ENCODE peak calls at places on chromosome 4, in ten cellular contexts. Z is transverse colon, C is HepG2, U is cardiac muscle cell, M is adrenal gland, P is left ventricle myocardium inferior, O is A673, I is ascending aorta, X is upper lobe of right lung, L is endodermal cell. J is an unnamed sample. For H3K4me1, the result is how much of the 10 kb centered on the place peaks cover.

GRCh38 chr4:139606600-139607301 is 50.7 kb upstream of the SETD7 start:
- DNase-seq in L (no peak), Z (no peak), I (no peak), P (no peak), M (no peak), O (peak), U (peak), X (no peak), C (no peak), J (no peak)

GRCh38 chr4:173748353-173748752 is 218.3 kb upstream of the HAND2 start:
- DNase-seq in I (no peak), P (no peak), M (no peak), X (no peak), C (no peak), O (peak), U (peak), Z (no peak), L (no peak), J (no peak)

GRCh38 chr4:157763490-157763889 is 409.3 kb downstream of the GASK1B start:
- DNase-seq in O (no peak), U (no peak), C (no peak), X (no peak), L (no peak), I (no peak), Z (no peak), P (no peak), M (no peak), J (no peak)

GRCh38 chr4:77852892-77853495 is 9.6 kb upstream of the MRPL1 start:
- DNase-seq in Z (peak), L (no peak), M (no peak), P (no peak), I (no peak), O (no peak), X (no peak), U (no peak), C (no peak), J (no peak)

GRCh38 chr4:156764145-156764544 is 207.5 kb downstream of the PDGFC start:
- DNase-seq in U (peak), P (no peak), X (no peak), Z (no peak), I (no peak), L (no peak), O (peak), M (no peak), C (no peak), J (no peak)

GRCh38 chr4:64479338-64479737 is 70.1 kb upstream of the TECRL start:
- DNase-seq in X (no peak), U (no peak), C (no peak), M (no peak), P (no peak), L (no peak), Z (no peak), I (no peak), O (no peak), J (no peak)

GRCh38 chr4:101418055-101418454 is 70.7 kb upstream of the PPP3CA start:
- DNase-seq in P (no peak), O (no peak), C (no peak), Z (peak), X (no peak), L (no peak), I (no peak), M (no peak), U (peak), J (no peak)

GRCh38 chr4:169225058-169225751 is 45.6 kb downstream of the SH3RF1 start:
- DNase-seq in P (no peak), X (no peak), C (no peak), O (peak), Z (no peak), U (peak), M (no peak), I (no peak), L (no peak), J (no peak)

GRCh38 chr4:66852843-66853242 is 692.5 kb downstream of the CENPC start:
- DNase-seq in M (no peak), I (no peak), O (no peak), P (no peak), U (peak), Z (no peak), C (no peak), L (no peak), X (no peak), J (no peak)

GRCh38 chr4:19319607-19320006 is 932.1 kb upstream of the SLIT2 start:
- DNase-seq in U (no peak), X (no peak), O (no peak), P (no peak), I (no peak), C (no peak), M (no peak), L (no peak), Z (no peak), J (no peak)

GRCh38 chr4:37615720-37616063 is 70.5 kb downstream of the RELL1 start:
- DNase-seq in M (no peak), O (peak), U (no peak), Z (no peak), X (no peak), L (no peak), C (no peak), I (no peak), P (no peak), J (no peak)

GRCh38 chr4:105845559-105845958 is 49.7 kb upstream of the NPNT start:
- DNase-seq in X (no peak), I (no peak), O (peak), C (no peak), Z (no peak), M (no peak), P (no peak), L (no peak), U (no peak), J (no peak)

GRCh38 chr4:40333921-40334352 is 1.2 kb upstream of the CHRNA9 start:
- DNase-seq in U (peak), I (no peak), L (no peak), Z (no peak), O (peak), X (no peak), M (peak), P (no peak), C (no peak), J (no peak)

GRCh38 chr4:151427268-151427667 is 18.3 kb downstream of the FHIP1A start:
- DNase-seq in O (no peak), X (no peak), Z (no peak), M (no peak), I (no peak), L (no peak), C (no peak), P (no peak), U (no peak), J (no peak)

GRCh38 chr4:153143527-153144348 is 60.5 kb upstream of the TRIM2 start:
- DNase-seq in U (peak), O (peak), X (no peak), L (no peak), C (no peak), Z (peak), M (no peak), P (no peak), I (no peak), J (peak)
- H3K4me3 ChIP-seq in U (no peak), O (peak), X (no peak), L (no peak), C (no peak), Z (no peak), M (no peak), P (no peak), I (no peak), J (no peak)

GRCh38 chr4:121783210-121783609 is 17.9 kb upstream of the EXOSC9 start:
- DNase-seq in P (no peak), C (no peak), I (no peak), L (no peak), Z (no peak), M (no peak), X (no peak), O (no peak), U (no peak), J (no peak)
- H3K4me1 ChIP-seq in P (under half), C (under half), I (under half), L (under half), Z (under half), M (under half), X (under half), O (under half), U (under half), J (under half)

DNA sequence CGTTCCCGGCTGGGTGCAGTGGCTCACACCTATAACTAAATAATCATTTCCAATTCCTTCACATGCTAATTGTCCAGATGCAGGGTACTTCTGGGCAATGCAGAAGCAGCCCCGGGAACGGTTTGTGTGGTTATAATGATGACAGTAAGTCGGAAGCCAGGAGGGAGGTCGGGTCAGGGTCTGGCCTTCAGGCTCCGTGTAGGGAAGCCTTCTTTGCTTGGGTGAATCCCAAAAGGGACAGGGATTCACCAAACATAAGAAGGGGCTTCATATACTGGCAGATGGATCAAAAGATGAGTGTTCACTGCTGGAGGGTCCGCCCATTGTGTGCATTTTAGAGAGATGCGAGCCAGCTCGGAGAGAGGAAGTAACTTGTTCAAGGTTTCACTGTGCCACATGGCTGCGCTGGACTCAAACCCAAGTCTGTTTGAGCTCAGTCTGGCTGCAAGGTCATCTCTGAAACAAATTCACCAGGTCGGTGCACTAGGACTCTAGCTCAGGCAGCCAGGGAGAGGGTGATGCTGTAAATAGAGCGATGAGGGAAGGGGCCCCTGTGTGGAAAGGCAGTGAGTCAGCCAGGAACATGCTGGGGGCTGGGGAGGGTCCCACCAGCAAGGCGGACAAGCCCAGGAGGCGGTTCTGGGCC is 4.8 kb upstream of the KIAA0232 start:
- DNase-seq in L (no peak), P (no peak), M (peak), U (peak), O (no peak), Z (peak), C (peak), X (no peak), I (peak), J (no peak)
- TF ChIP-seq CTCF in L (no peak), P (no peak), M (no peak), U (no peak), O (no peak), Z (no peak), C (peak), X (no peak), I (no peak), J (no peak)

GRCh38 chr4:38674206-38675144 is 10.5 kb downstream of the KLF3 start:
- DNase-seq in I (no peak), L (peak), M (no peak), C (peak), U (no peak), X (no peak), P (no peak), Z (no peak), O (no peak), J (peak)
- H3K4me3 ChIP-seq in I (peak), L (no peak), M (peak), C (peak), U (no peak), X (no peak), P (peak), Z (no peak), O (no peak), J (no peak)

GRCh38 chr4:163613375-163613774 is 118.9 kb downstream of the TMA16 start:
- DNase-seq in M (no peak), C (no peak), P (no peak), L (no peak), I (no peak), X (no peak), Z (no peak), U (no peak), O (no peak), J (no peak)
- H3K4me1 ChIP-seq in M (under half), C (under half), P (under half), L (under half), I (under half), X (under half), Z (under half), U (under half), O (under half), J (under half)

GRCh38 chr4:39255916-39256315 is 73.6 kb downstream of the WDR19 start:
- DNase-seq in M (no peak), P (no peak), C (no peak), X (no peak), O (peak), L (no peak), Z (no peak), I (no peak), U (peak), J (no peak)

GRCh38 chr4:39259571-39260330 is 77.4 kb downstream of the WDR19 start:
- DNase-seq in Z (no peak), O (peak), C (no peak), P (no peak), L (no peak), U (peak), I (no peak), M (no peak), X (no peak), J (no peak)

GRCh38 chr4:39256436-39256835 is 74.1 kb downstream of the WDR19 start:
- DNase-seq in M (no peak), L (no peak), X (no peak), I (peak), P (no peak), C (no peak), O (no peak), Z (no peak), U (peak), J (no peak)

DNA sequence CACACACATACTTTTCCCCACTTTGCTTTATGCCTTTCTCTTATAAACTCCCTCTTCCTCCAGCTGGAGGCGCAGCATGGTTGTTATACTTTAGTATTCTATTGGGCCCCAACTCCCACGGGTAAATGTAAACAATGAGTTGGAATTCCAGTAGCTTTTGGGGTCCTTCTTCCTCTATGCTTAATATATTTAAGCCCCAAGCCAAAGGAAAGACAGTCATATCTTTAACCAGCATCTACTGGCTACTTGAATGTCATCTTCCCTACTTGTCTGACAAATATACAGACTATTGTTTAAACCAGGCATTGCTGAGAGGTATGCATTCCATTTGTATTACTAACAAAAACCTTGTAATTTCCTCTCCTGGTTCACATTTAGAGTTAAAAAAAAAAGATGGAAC is 72.9 kb downstream of the WDR19 start:
- DNase-seq in M (no peak), C (peak), O (peak), X (no peak), U (peak), L (no peak), I (no peak), P (no peak), Z (no peak), J (no peak)
- TF ChIP-seq CTCF in M (no peak), C (peak), O (peak), X (no peak), U (peak), L (peak), I (no peak), P (no peak), Z (no peak), J (no peak)

GRCh38 chr4:109432203-109432602 is 1.4 kb upstream of the SEC24B start:
- DNase-seq in X (no peak), Z (no peak), L (no peak), I (no peak), M (no peak), C (no peak), P (no peak), U (no peak), O (no peak), J (no peak)
- H3K4me3 ChIP-seq in X (peak), Z (no peak), L (peak), I (peak), M (no peak), C (peak), P (no peak), U (no peak), O (no peak), J (no peak)

DNA sequence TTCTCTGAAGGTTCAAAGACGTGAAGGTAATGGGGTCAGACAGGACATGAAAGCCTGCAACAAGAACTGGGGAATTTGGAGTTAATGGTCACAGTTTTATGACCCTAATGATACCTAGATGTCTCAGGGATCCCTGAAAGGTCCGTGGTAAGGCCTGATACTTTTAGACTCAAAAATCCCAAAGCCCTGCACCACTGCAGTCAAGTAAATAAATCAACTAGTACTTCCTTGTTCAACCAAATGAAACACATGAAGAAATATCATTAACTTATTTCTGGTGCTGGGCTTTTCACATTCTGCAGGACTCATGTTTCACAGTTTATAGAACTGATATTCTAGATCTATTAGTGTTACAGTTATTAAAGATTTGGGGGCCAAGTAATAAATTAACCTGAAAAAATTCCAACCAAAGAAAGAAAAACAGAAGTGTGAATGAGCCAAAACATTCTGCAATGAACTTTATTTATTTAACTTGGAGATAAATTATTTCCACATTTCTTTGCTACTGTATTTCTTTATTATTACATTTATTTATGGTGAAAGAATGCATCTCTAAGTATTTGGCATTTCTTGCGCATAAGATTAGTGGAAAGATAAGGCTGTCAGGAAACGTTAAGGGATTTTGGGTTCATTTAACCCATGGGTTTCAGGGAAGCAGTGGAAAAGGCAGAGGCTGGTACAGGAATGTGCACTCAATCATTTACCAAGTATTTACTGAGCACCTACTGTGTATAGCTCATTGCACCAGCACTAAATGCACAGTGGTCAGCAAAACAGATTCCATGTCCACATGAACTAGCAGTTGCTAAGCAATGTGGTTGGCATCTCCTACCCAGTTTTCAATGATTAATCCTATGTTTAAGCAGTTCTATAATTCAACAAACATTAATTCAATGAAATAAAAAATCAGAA is 8.7 kb downstream of the WDFY3 start:
- DNase-seq in I (no peak), Z (no peak), O (no peak), P (no peak), X (no peak), L (no peak), C (no peak), U (no peak), M (no peak), J (no peak)
- H3K4me1 ChIP-seq in I (under half), Z (under half), O (under half), P (half or more), X (under half), L (under half), C (under half), U (under half), M (under half), J (under half)

J was measured in Caco-2.